ENCODE peak calls at places on chromosome 18, in four cellular contexts. H, T, F and B are unnamed samples. For H3K36me3, the result is how much of the 10 kb centered on the place peaks cover.

GRCh38 chr18:77131652-77132368 is 773 bp downstream of the MBP start:
- DNase-seq in F (peak), H (peak), T (no peak), B (peak)

GRCh38 chr18:23353459-23353858 is 99.6 kb upstream of the RIOK3 start:
- DNase-seq in H (no peak), T (no peak), F (no peak), B (no peak)

GRCh38 chr18:27750014-27750413 is 426.9 kb downstream of the CDH2 start:
- DNase-seq in F (peak), H (peak), T (no peak), B (no peak)

GRCh38 chr18:32770651-32771168 is 2.1 kb downstream of the KLHL14 start:
- DNase-seq in T (no peak), F (peak), H (no peak), B (peak)

GRCh38 chr18:44028109-44028508 is 652.6 kb upstream of the SETBP1 start:
- DNase-seq in F (no peak), T (no peak), H (no peak), B (no peak)

GRCh38 chr18:23283933-23284430 is 148.7 kb downstream of the CABLES1 start:
- DNase-seq in F (no peak), H (peak), T (no peak), B (no peak)

GRCh38 chr18:79610461-79611039 is 69.1 kb upstream of the CTDP1 start:
- DNase-seq in F (no peak), H (no peak), T (no peak), B (peak)

GRCh38 chr18:1751249-1751648 is 820.1 kb downstream of the METTL4 start:
- DNase-seq in F (no peak), H (no peak), T (no peak), B (no peak)

GRCh38 chr18:79884963-79885728 is 66.3 kb downstream of the SLC66A2 start:
- DNase-seq in H (no peak), T (no peak), F (no peak), B (peak)

GRCh38 chr18:23683671-23684070 is 5.6 kb upstream of the LAMA3 start:
- DNase-seq in H (no peak), F (no peak), T (no peak), B (no peak)

GRCh38 chr18:8140841-8141501 is 468.3 kb upstream of the RAB12 start:
- DNase-seq in H (no peak), T (no peak), F (peak), B (no peak)

GRCh38 chr18:70044626-70045025 is 97.0 kb upstream of the CD226 start:
- DNase-seq in H (no peak), F (no peak), T (no peak), B (no peak)

GRCh38 chr18:34550902-34551301 is 159.2 kb upstream of the DTNA start:
- DNase-seq in F (no peak), T (no peak), H (no peak), B (no peak)

GRCh38 chr18:35267161-35267651 is 22.8 kb downstream of the ZSCAN30 start:
- DNase-seq in T (peak), F (peak), H (no peak), B (peak)

GRCh38 chr18:67672142-67672541 is 155.6 kb upstream of the DSEL start:
- DNase-seq in F (no peak), T (no peak), H (no peak), B (no peak)

GRCh38 chr18:66735933-66736332 is 132.0 kb upstream of the CDH19 start:
- DNase-seq in F (no peak), T (no peak), H (no peak), B (no peak)

GRCh38 chr18:3596324-3597158 is 146.6 kb downstream of the TGIF1 start:
- DNase-seq in T (no peak), H (peak), F (no peak), B (peak)

GRCh38 chr18:13414542-13414941 is 196.0 kb downstream of the LDLRAD4 start:
- DNase-seq in H (no peak), F (no peak), T (no peak), B (no peak)

GRCh38 chr18:59400407-59400806 is 41.3 kb upstream of the LMAN1 start:
- DNase-seq in T (no peak), H (no peak), F (no peak), B (no peak)

GRCh38 chr18:80044072-80044471 is 9.8 kb downstream of the RBFA start:
- DNase-seq in H (no peak), T (no peak), F (no peak), B (no peak)

GRCh38 chr18:12884521-12885323 is 685 bp upstream of the PTPN2 start:
- DNase-seq in H (no peak), T (no peak), F (no peak), B (no peak)

GRCh38 chr18:53551868-53552426 is 672.5 kb downstream of the MBD2 start:
- DNase-seq in H (no peak), F (no peak), T (no peak), B (no peak)

GRCh38 chr18:3665780-3666525 is 216.0 kb downstream of the TGIF1 start:
- DNase-seq in T (peak), H (peak), F (peak), B (peak)

GRCh38 chr18:8329186-8329771 is 280.0 kb upstream of the RAB12 start:
- DNase-seq in T (no peak), H (peak), F (no peak), B (no peak)

GRCh38 chr18:49052891-49053644 is 102.3 kb upstream of the SMAD7 start:
- DNase-seq in H (peak), T (peak), F (no peak), B (no peak)

GRCh38 chr18:63131106-63131943 is 188.2 kb downstream of the BCL2 start:
- DNase-seq in T (peak), H (peak), F (peak), B (no peak)

GRCh38 chr18:2898131-2898640 is 51.4 kb downstream of the EMILIN2 start:
- DNase-seq in T (no peak), H (no peak), F (no peak), B (no peak)

GRCh38 chr18:78836838-78837237 is 142.8 kb upstream of the SALL3 start:
- DNase-seq in T (no peak), F (no peak), H (no peak), B (no peak)

GRCh38 chr18:26088482-26088881 is 1.9 kb downstream of the SS18 start:
- DNase-seq in F (no peak), T (no peak), H (no peak), B (no peak)
- H3K27ac ChIP-seq in F (no peak), T (no peak), H (no peak), B (no peak)

DNA sequence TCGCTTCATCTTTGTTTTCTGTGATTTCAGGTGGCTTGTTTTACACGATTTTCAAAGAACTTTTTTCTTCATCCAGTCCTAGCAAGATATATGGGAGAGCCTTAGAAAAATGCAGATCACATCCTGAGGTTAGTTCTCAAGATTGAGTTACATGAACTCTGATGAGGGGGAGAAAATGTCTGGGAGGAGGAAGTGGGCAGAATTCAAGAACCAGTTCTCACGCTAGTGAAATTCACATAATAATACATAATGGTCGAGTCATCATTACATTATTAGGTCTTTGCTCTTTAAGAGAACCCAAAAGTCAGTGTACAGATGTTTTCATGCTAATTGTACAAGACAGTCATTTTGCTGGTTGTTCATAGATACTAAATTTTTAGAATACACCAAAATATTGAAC is 7.0 kb downstream of the TIMM21 start:
- DNase-seq in F (no peak), T (no peak), H (no peak), B (no peak)
- H3K36me3 ChIP-seq in F (under half), T (half or more), H (under half), B (under half)

GRCh38 chr18:46214435-46214834 is 110.2 kb downstream of the HAUS1 start:
- DNase-seq in T (no peak), F (no peak), H (no peak), B (no peak)

GRCh38 chr18:46213295-46213694 is 109.1 kb downstream of the HAUS1 start:
- DNase-seq in T (no peak), H (no peak), F (no peak), B (no peak)

GRCh38 chr18:46212398-46212797 is 108.2 kb downstream of the HAUS1 start:
- DNase-seq in F (no peak), T (no peak), H (no peak), B (no peak)

GRCh38 chr18:46207985-46208384 is 103.8 kb downstream of the HAUS1 start:
- DNase-seq in F (no peak), T (no peak), H (no peak), B (no peak)

DNA sequence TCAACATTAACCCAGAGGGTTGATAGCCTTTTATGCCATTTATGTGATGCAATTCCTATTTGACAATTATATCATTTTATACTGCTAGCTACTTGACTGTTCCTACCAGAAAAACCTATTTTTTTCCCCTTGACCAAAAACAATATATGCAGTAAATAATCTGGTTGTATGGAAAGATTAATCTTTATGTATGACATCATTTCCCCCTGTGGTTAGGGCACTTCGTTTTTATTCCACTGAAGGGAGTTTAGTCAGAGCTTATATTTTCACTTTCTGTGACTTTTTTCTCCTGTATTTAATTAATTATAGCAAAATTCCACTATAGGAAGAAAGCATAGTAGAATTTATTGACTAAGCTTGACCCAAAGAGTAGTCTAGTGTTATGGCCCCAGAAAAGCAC is 107.6 kb downstream of the HAUS1 start:
- DNase-seq in H (no peak), F (no peak), T (no peak), B (no peak)
- H3K27ac ChIP-seq in H (peak), F (no peak), T (no peak), B (no peak)

GRCh38 chr18:31548825-31549224 is 42.9 kb upstream of the TTR start:
- DNase-seq in F (no peak), T (no peak), H (no peak), B (no peak)

GRCh38 chr18:31549416-31549815 is 42.3 kb upstream of the TTR start:
- DNase-seq in T (no peak), H (no peak), F (no peak), B (no peak)

GRCh38 chr18:31551883-31552282 is 39.8 kb upstream of the TTR start:
- DNase-seq in T (no peak), H (no peak), F (no peak), B (no peak)

GRCh38 chr18:31546476-31546875 is 45.2 kb upstream of the TTR start:
- DNase-seq in F (no peak), T (no peak), H (no peak), B (no peak)
- H3K36me3 ChIP-seq in F (under half), T (under half), H (under half), B (under half)

GRCh38 chr18:6373187-6373586 is 41.5 kb downstream of the L3MBTL4 start:
- DNase-seq in F (no peak), H (no peak), T (no peak), B (no peak)
- H3K27ac ChIP-seq in F (no peak), H (no peak), T (no peak), B (no peak)